ENCODE peak calls at places on chromosomes 11 and 22, in five cellular contexts. V is tibial artery, Y is neural progenitor cell, L is left ventricle myocardium inferior, O is lower leg skin. F is an unnamed sample.

GRCh38 chr11:102252339-102252891 is 64.9 kb upstream of the BIRC3 start:
- DNase-seq in V (no peak), Y (no peak), L (no peak), O (no peak), F (no peak)

GRCh38 chr11:27100534-27100933 is 59.9 kb downstream of the BBOX1 start:
- DNase-seq in V (peak), Y (no peak), L (no peak), O (no peak), F (no peak)

GRCh38 chr22:32058656-32059280 is 15.7 kb downstream of the SLC5A1 start:
- DNase-seq in V (no peak), Y (no peak), L (no peak), O (no peak), F (no peak)

GRCh38 chr11:106381895-106382294 is 304.4 kb downstream of the AASDHPPT start:
- DNase-seq in V (no peak), Y (no peak), L (no peak), O (no peak), F (no peak)

GRCh38 chr11:799641-800316 is 1.7 kb upstream of the SLC25A22 start:
- DNase-seq in V (no peak), Y (no peak), L (no peak), O (no peak), F (no peak)

GRCh38 chr22:30752771-30753170 is 58.1 kb downstream of the OSBP2 start:
- DNase-seq in V (no peak), Y (no peak), L (no peak), O (no peak), F (no peak)

GRCh38 chr11:114192841-114193389 is 103.3 kb upstream of the NNMT start:
- DNase-seq in V (no peak), Y (peak), L (no peak), O (no peak), F (no peak)

GRCh38 chr11:113637636-113638035 is 68.5 kb downstream of the TMPRSS5 start:
- DNase-seq in V (no peak), Y (no peak), L (no peak), O (no peak), F (no peak)

GRCh38 chr11:47305734-47306483 is 36.0 kb downstream of the MADD start:
- DNase-seq in V (peak), Y (no peak), L (peak), O (peak), F (peak)

GRCh38 chr22:25120093-25120561 is 79.5 kb upstream of the CRYBB3 start:
- DNase-seq in V (no peak), Y (peak), L (no peak), O (no peak), F (no peak)

DNA sequence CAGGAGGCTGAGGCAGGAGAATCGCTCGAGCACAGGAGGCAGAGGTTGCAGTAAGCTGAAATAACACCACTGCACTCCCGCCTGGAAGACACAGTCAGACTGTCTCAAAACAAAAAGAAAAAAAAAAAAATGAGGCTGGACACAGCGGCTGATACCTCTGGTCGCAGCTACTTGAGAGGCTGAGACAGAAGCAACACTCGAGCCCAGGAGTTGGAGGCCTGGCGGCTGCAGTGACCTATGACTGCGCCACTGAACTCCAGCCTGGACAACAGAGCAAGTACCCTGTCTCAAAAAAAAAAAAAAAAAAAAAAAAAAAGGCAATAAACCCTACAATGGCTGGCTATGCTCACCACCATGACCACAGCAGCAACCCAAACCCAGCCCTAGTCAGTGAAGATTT is 11.0 kb downstream of the NAP1L4 start:
- DNase-seq in V (no peak), Y (no peak), L (no peak), O (no peak), F (no peak)
- H3K4me3 ChIP-seq in V (no peak), Y (no peak), L (no peak), O (no peak), F (no peak)

GRCh38 chr22:16603448-16603768 is 10.8 kb upstream of the CCT8L2 start:
- DNase-seq in V (no peak), Y (no peak), L (no peak), O (no peak), F (no peak)

GRCh38 chr22:16601437-16602223 is 9.0 kb upstream of the CCT8L2 start:
- DNase-seq in V (no peak), Y (no peak), L (peak), O (no peak), F (no peak)
- H3K4me3 ChIP-seq in V (peak), Y (no peak), L (peak), O (peak), F (peak)

GRCh38 chr11:69010361-69010891 is 2.6 kb downstream of the MRGPRF start:
- DNase-seq in V (no peak), Y (no peak), L (no peak), O (no peak), F (no peak)
- H3K4me3 ChIP-seq in V (peak), Y (peak), L (peak), O (no peak), F (peak)

DNA sequence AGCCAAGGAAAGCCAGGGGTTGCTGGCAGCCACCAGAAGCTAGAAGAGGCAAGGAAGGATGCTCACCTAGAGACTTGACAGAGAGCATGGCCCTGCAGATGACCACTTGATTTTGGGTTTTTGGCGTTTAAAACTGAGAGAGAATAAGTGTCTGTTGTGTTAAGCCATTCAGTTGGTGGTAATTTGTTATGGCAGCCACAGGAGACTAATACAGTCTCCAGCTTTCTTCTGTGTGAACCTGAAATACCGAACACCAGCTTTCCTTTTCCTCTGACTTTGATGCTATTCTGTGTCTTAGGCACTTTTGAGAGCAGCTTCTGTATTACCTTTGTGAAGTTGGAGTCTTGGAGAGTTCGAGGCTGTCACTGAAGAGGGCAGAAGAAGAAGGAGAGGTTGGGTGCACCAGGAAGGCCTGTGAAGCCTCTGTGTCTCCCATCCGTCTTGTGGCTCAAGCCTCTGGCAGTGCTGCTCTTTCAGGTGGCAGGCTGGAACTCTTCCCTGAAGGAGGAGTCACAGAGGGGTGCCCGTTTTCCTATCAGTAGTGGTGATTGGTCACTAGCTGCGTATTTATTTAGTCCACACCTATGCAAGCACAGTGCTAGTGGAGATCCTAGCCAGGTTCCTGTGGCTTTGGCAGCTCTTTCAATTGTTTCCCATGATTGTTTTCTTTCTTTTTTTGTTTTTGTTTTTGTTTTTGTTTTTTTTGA is 2.5 kb downstream of the TBC1D22A start:
- DNase-seq in V (no peak), Y (no peak), L (no peak), O (no peak), F (no peak)
- H3K4me3 ChIP-seq in V (no peak), Y (no peak), L (no peak), O (no peak), F (no peak)

GRCh38 chr11:61080526-61080925 is 21.8 kb upstream of the CD5 start:
- DNase-seq in V (no peak), Y (no peak), L (no peak), O (no peak), F (no peak)

GRCh38 chr11:61082931-61083531 is 19.3 kb upstream of the CD5 start:
- DNase-seq in V (no peak), Y (no peak), L (no peak), O (no peak), F (no peak)

GRCh38 chr11:61080986-61081590 is 21.2 kb upstream of the CD5 start:
- DNase-seq in V (no peak), Y (no peak), L (no peak), O (no peak), F (no peak)

GRCh38 chr11:61083601-61084147 is 18.6 kb upstream of the CD5 start:
- DNase-seq in V (no peak), Y (no peak), L (no peak), O (no peak), F (no peak)

GRCh38 chr11:61082161-61082870 is 20.0 kb upstream of the CD5 start:
- DNase-seq in V (no peak), Y (no peak), L (no peak), O (no peak), F (no peak)
- H3K4me3 ChIP-seq in V (no peak), Y (no peak), L (no peak), O (no peak), F (no peak)

DNA sequence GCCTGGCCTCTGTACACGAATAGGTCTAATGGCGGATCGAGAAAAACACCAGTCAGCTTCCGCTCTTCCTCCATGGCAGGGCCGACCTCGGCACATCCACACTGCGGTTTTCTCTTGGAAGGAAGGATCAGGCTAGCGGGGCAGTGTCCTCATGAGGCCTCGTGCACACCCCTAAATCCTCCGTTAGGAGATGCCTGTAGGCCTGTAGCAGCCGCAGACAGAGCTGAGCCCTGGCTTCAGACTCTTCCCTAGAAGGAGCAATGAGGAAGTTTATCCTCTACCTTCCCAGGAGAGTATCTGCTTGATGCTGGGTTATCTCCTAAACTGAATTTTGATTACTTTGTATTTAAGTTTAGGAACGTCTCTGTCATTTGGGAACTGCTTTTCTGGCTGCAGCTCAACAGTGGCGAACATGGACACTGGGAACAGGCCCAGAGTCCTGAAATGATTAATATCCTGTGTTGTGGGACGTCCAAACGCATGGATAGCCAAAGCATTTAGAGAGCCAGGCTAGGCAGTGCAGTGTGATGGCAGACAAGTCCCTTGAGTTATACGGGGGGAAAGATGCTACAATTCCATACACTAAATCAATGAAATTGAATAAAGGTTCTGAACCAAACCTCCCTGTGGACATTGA is 16.5 kb upstream of the BMAL1 start:
- DNase-seq in V (peak), Y (no peak), L (peak), O (no peak), F (no peak)
- H3K4me3 ChIP-seq in V (peak), Y (no peak), L (peak), O (no peak), F (no peak)

GRCh38 chr11:128840783-128841182 is 26.3 kb downstream of the KCNJ1 start:
- DNase-seq in V (no peak), Y (no peak), L (no peak), O (no peak), F (no peak)
- H3K4me3 ChIP-seq in V (no peak), Y (no peak), L (no peak), O (no peak), F (no peak)

GRCh38 chr11:123303924-123304323 is 108.9 kb upstream of the CLMP start:
- DNase-seq in V (no peak), Y (no peak), L (no peak), O (no peak), F (no peak)
- H3K4me3 ChIP-seq in V (no peak), Y (no peak), L (no peak), O (no peak), F (no peak)

GRCh38 chr11:36508743-36509142 is 1.3 kb downstream of the TRAF6 start:
- DNase-seq in V (no peak), Y (no peak), L (no peak), O (no peak), F (no peak)
- H3K4me3 ChIP-seq in V (peak), Y (peak), L (peak), O (peak), F (peak)

GRCh38 chr11:72721276-72721675 is 30.9 kb downstream of the ARAP1 start:
- DNase-seq in V (no peak), Y (no peak), L (no peak), O (no peak), F (no peak)
- H3K4me3 ChIP-seq in V (peak), Y (no peak), L (peak), O (peak), F (peak)

F was measured in right atrium auricular region.